ENCODE peak calls at places on chromosomes 2 and 18, in nine cellular contexts. Y, J, G, S, U, L, Z, M and O are unnamed samples.

GRCh38 chr2:232315049-232315922 is 63.3 kb upstream of the ALPP start:
- DNase-seq in Y (no peak), J (peak; percentile 47), G (peak; percentile 92), S (peak; percentile 56), U (peak; percentile 2), L (peak; percentile 85), Z (no peak), M (peak; percentile 68), O (peak; percentile 93)

GRCh38 chr2:235594041-235594440 is 100.2 kb downstream of the AGAP1 start:
- DNase-seq in Y (peak; percentile 74), J (no peak), G (peak; percentile 86), S (no peak), U (peak; percentile 73), L (no peak), Z (peak; percentile 29), M (peak; percentile 76), O (no peak)

GRCh38 chr2:437772-438393 is 150.0 kb upstream of the ALKAL2 start:
- DNase-seq in Y (peak; percentile 14), J (peak; percentile 33), G (no peak), S (no peak), U (no peak), L (no peak), Z (peak; percentile 14), M (no peak), O (no peak)

GRCh38 chr2:199704358-199705238 is 146.4 kb downstream of the FTCDNL1 start:
- DNase-seq in Y (no peak), J (no peak), G (peak; percentile 41), S (peak; percentile 35), U (no peak), L (no peak), Z (peak; percentile 7), M (no peak), O (no peak)

GRCh38 chr18:12744103-12744502 is 41.3 kb downstream of the PSMG2 start:
- DNase-seq in Y (no peak), J (no peak), G (peak; percentile 91), S (no peak), U (peak; percentile 47), L (no peak), Z (peak; percentile 3), M (no peak), O (no peak)

GRCh38 chr2:20403693-20404381 is 43.0 kb upstream of the RHOB start:
- DNase-seq in Y (no peak), J (no peak), G (no peak), S (no peak), U (no peak), L (no peak), Z (no peak), M (no peak), O (no peak)

GRCh38 chr2:196925445-196925767 is 1.1 kb downstream of the PGAP1 start:
- DNase-seq in Y (no peak), J (no peak), G (peak; percentile 47), S (no peak), U (no peak), L (no peak), Z (no peak), M (no peak), O (no peak)

GRCh38 chr2:127700527-127701192 is 637 bp upstream of the SFT2D3 start:
- DNase-seq in Y (no peak), J (no peak), G (peak; percentile 46), S (peak; percentile 34), U (no peak), L (peak; percentile 95), Z (no peak), M (no peak), O (peak; percentile 100)

GRCh38 chr2:27320958-27321543 is 1.8 kb downstream of the MPV17 start:
- DNase-seq in Y (no peak), J (no peak), G (peak; percentile 99), S (no peak), U (peak; percentile 96), L (peak; percentile 99), Z (no peak), M (peak; percentile 97), O (no peak)

GRCh38 chr2:177261115-177261779 is 3.3 kb downstream of the NFE2L2 start:
- DNase-seq in Y (no peak), J (no peak), G (no peak), S (no peak), U (no peak), L (no peak), Z (no peak), M (no peak), O (no peak)

GRCh38 chr2:126244937-126245336 is 411.0 kb upstream of the GYPC start:
- DNase-seq in Y (no peak), J (no peak), G (peak; percentile 1), S (no peak), U (no peak), L (peak; percentile 16), Z (peak; percentile 3), M (no peak), O (no peak)

GRCh38 chr2:144099746-144100438 is 420.0 kb downstream of the ZEB2 start:
- DNase-seq in Y (no peak), J (no peak), G (peak; percentile 97), S (no peak), U (peak; percentile 91), L (no peak), Z (no peak), M (no peak), O (no peak)

GRCh38 chr2:164145093-164145987 is 409.5 kb upstream of the FIGN start:
- DNase-seq in Y (no peak), J (no peak), G (peak; percentile 82), S (no peak), U (peak; percentile 15), L (no peak), Z (no peak), M (no peak), O (no peak)

GRCh38 chr18:36897253-36897652 is 68.3 kb downstream of the KIAA1328 start:
- DNase-seq in Y (no peak), J (no peak), G (no peak), S (no peak), U (no peak), L (no peak), Z (no peak), M (no peak), O (no peak)

GRCh38 chr2:223008936-223009335 is 43.1 kb upstream of the KCNE4 start:
- DNase-seq in Y (no peak), J (no peak), G (no peak), S (no peak), U (no peak), L (no peak), Z (no peak), M (no peak), O (no peak)

GRCh38 chr2:60468390-60469085 is 84.9 kb downstream of the BCL11A start:
- DNase-seq in Y (no peak), J (no peak), G (no peak), S (no peak), U (no peak), L (no peak), Z (no peak), M (no peak), O (no peak)

GRCh38 chr18:2497797-2498196 is 73.5 kb downstream of the METTL4 start:
- DNase-seq in Y (no peak), J (no peak), G (no peak), S (no peak), U (no peak), L (no peak), Z (no peak), M (no peak), O (no peak)

GRCh38 chr18:2302628-2303516 is 268.4 kb downstream of the METTL4 start:
- DNase-seq in Y (no peak), J (no peak), G (peak; percentile 92), S (no peak), U (no peak), L (no peak), Z (no peak), M (peak; percentile 14), O (no peak)

GRCh38 chr2:209772316-209772715 is 684 bp downstream of the UNC80 start:
- DNase-seq in Y (no peak), J (no peak), G (no peak), S (no peak), U (no peak), L (no peak), Z (peak; percentile 36), M (no peak), O (no peak)

GRCh38 chr2:225366731-225367130 is 32.8 kb upstream of the NYAP2 start:
- DNase-seq in Y (no peak), J (no peak), G (no peak), S (no peak), U (no peak), L (no peak), Z (no peak), M (no peak), O (no peak)

GRCh38 chr2:158184556-158185343 is 83.1 kb downstream of the UPP2 start:
- DNase-seq in Y (no peak), J (no peak), G (no peak), S (no peak), U (no peak), L (no peak), Z (no peak), M (no peak), O (no peak)

GRCh38 chr2:158635961-158636601 is 159.0 kb upstream of the DAPL1 start:
- DNase-seq in Y (no peak), J (no peak), G (no peak), S (no peak), U (no peak), L (no peak), Z (no peak), M (no peak), O (no peak)

GRCh38 chr2:120396519-120397361 is 50.8 kb downstream of the INHBB start:
- DNase-seq in Y (no peak), J (no peak), G (no peak), S (no peak), U (no peak), L (no peak), Z (no peak), M (no peak), O (peak; percentile 19)

GRCh38 chr2:40204268-40204667 is 247.6 kb downstream of the SLC8A1 start:
- DNase-seq in Y (no peak), J (no peak), G (no peak), S (no peak), U (no peak), L (no peak), Z (no peak), M (no peak), O (no peak)

GRCh38 chr2:42371621-42372473 is 10.8 kb upstream of the COX7A2L start:
- DNase-seq in Y (no peak), J (no peak), G (no peak), S (no peak), U (no peak), L (no peak), Z (no peak), M (no peak), O (no peak)

GRCh38 chr18:77559274-77559910 is 309.7 kb downstream of the GALR1 start:
- DNase-seq in Y (no peak), J (no peak), G (no peak), S (no peak), U (no peak), L (no peak), Z (no peak), M (no peak), O (no peak)

GRCh38 chr18:23523429-23524212 is 20.3 kb downstream of the RMC1 start:
- DNase-seq in Y (no peak), J (no peak), G (peak; percentile 57), S (no peak), U (no peak), L (no peak), Z (no peak), M (peak; percentile 41), O (no peak)